ENCODE peak calls at places on chromosomes 12 and 14, in five cellular contexts. J is suprapubic skin, O is RWPE1, B is HFFc6, M is astrocyte of the cerebellum. P is an unnamed sample.

GRCh38 chr14:22388669-22389625 is 200.1 kb downstream of the DAD1 start:
- DNase-seq in M (peak), J (no peak), O (peak), B (peak), P (no peak)

GRCh38 chr12:53976172-53976822 is 1.5 kb upstream of the HOTAIR start:
- DNase-seq in O (no peak), B (no peak), M (no peak), J (no peak), P (no peak)

GRCh38 chr14:75751291-75751690 is 90.2 kb downstream of the TTLL5 start:
- DNase-seq in J (no peak), B (peak), O (no peak), M (no peak), P (no peak)

GRCh38 chr12:124847113-124847512 is 16.6 kb downstream of the SCARB1 start:
- DNase-seq in M (no peak), J (no peak), O (no peak), B (no peak), P (no peak)

GRCh38 chr14:92880851-92881250 is 42.1 kb upstream of the CHGA start:
- DNase-seq in J (no peak), M (no peak), B (peak), O (peak), P (no peak)

GRCh38 chr12:87266305-87266704 is 762.9 kb downstream of the C12orf50 start:
- DNase-seq in O (no peak), M (no peak), B (no peak), J (no peak), P (no peak)

GRCh38 chr12:57237653-57237951 is 8.1 kb downstream of the SHMT2 start:
- DNase-seq in O (no peak), B (no peak), J (no peak), M (no peak), P (no peak)

GRCh38 chr12:87809916-87810315 is 219.3 kb downstream of the C12orf50 start:
- DNase-seq in J (no peak), B (no peak), M (no peak), O (no peak), P (no peak)

GRCh38 chr14:35402323-35403084 is 2.0 kb downstream of the NFKBIA start:
- DNase-seq in M (no peak), O (no peak), J (no peak), B (no peak), P (no peak)

GRCh38 chr14:60095781-60096450 is 4.2 kb downstream of the PCNX4 start:
- DNase-seq in J (no peak), O (no peak), B (peak), M (no peak), P (no peak)

GRCh38 chr12:2970744-2971143 is 11.5 kb downstream of the TEAD4 start:
- DNase-seq in J (no peak), M (no peak), B (no peak), O (no peak), P (no peak)

GRCh38 chr14:33364536-33364935 is 425.9 kb downstream of the NPAS3 start:
- DNase-seq in B (no peak), O (no peak), J (no peak), M (no peak), P (no peak)
- TF ChIP-seq CTCF in B (no peak), O (no peak), J (no peak), M (no peak), P (no peak)

DNA sequence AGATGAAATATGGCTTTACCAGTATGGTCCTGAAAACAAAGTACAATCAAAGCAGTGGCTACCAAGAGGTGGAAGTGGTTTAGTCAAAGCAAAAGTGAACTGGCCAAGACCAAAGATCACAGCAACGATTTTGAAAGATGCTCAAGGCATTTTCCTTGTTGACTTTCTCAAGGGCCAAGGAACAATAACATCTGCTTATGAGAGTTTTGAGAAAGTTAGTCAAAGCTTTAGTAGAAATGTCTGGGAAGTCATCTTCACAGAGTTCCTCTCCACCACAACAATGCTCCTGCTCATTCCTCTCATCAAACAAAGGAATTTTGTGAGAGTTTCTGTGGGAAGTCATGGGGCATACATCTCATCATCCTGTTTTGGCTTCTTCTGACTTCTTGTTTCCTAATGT is 80.1 kb downstream of the PLEKHA5 start:
- DNase-seq in B (no peak), J (no peak), M (no peak), O (no peak), P (no peak)
- TF ChIP-seq CTCF in B (no peak), J (no peak), M (no peak), O (no peak), P (no peak)

DNA sequence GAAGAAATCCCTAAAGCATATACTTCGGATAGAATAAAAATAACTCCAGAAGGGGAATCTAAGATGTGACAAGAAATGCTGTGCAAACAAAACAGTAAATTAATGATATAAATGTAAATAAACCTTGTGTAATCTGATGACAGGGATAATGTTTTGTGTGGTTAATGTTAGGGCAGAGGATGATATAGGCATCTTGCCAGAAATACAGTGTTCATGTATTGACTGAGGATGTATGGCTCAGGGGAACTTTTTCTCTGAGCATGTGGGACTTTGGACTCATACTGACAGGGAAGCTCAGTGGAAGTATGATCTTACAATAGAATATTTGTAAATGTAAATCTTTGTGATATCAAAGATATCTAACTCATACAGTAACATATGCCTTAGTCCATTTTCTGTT is 420.2 kb downstream of the TMTC2 start:
- DNase-seq in J (no peak), B (no peak), M (no peak), O (no peak), P (no peak)
- TF ChIP-seq CTCF in J (no peak), B (no peak), M (no peak), O (no peak), P (no peak)

DNA sequence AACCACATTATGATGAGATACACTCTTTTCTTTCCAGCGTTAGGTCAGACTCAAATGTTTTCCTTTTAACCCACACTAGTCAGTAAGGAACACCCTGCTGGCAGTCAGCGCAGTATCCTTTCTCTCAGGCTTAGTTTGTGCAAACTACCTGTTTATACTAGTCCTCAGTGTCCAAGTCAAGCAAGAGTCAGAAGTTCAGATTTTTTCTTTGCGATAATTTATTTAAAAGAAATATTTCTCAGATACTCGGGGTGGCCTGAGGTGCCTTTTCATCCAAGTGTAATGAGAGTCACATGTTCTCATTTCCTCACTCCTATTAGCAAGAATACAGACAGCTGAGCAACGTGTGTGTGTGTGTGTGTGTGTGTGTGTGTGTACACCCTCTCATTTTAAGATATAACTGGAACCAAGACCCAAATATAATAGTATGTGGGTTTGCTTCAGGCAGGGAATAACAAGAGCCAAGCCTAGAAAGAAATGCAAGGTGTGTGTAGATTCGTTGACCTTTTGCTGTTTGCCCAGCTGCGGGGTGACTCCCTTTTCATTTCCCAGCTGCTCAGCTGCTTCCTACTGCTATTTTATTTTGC is 182.7 kb downstream of the KICS2 start:
- DNase-seq in O (no peak), B (peak), M (peak), J (no peak), P (no peak)
- TF ChIP-seq CTCF in O (no peak), B (no peak), M (no peak), J (no peak), P (no peak)

GRCh38 chr14:72879431-72879830 is 14.5 kb downstream of the DPF3 start:
- DNase-seq in J (no peak), B (no peak), O (no peak), M (no peak), P (no peak)

GRCh38 chr14:72880164-72880563 is 13.7 kb downstream of the DPF3 start:
- DNase-seq in M (no peak), J (no peak), B (no peak), O (no peak), P (no peak)

GRCh38 chr14:72878746-72879145 is 15.2 kb downstream of the DPF3 start:
- DNase-seq in M (no peak), O (no peak), B (no peak), J (no peak), P (no peak)

GRCh38 chr14:72876021-72876709 is 17.7 kb downstream of the DPF3 start:
- DNase-seq in B (no peak), M (no peak), O (no peak), J (no peak), P (no peak)

GRCh38 chr14:72876710-72877063 is 17.2 kb downstream of the DPF3 start:
- DNase-seq in B (no peak), J (no peak), M (no peak), O (no peak), P (no peak)
- TF ChIP-seq CTCF in B (no peak), J (no peak), M (no peak), O (no peak), P (no peak)

DNA sequence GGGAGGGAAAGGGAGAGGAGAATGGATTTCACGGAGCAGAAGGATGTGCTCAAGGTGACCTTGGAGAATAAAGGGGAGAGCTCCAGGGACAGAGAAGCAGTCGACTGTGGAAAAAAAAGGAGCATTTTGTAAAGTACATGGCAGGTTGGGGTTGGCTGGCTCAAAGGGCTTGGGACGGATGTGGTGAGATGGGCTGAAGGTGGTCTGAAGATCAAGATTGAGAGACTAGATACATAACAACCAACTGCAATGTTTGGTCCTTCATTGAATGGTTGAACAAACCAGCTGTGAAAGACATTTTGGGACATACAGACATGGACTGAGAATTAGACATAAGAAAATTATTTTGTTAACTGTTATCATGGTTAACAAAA is 1.6 kb upstream of the CD63 start:
- DNase-seq in M (no peak), B (no peak), J (no peak), O (no peak), P (no peak)
- TF ChIP-seq CTCF in M (no peak), B (no peak), J (no peak), O (no peak), P (no peak)

GRCh38 chr12:98227162-98227561 is 288.2 kb upstream of the TMPO start:
- DNase-seq in B (no peak), O (no peak), J (no peak), M (no peak), P (no peak)
- TF ChIP-seq CTCF in B (peak), O (no peak), J (no peak), M (peak), P (peak)

DNA sequence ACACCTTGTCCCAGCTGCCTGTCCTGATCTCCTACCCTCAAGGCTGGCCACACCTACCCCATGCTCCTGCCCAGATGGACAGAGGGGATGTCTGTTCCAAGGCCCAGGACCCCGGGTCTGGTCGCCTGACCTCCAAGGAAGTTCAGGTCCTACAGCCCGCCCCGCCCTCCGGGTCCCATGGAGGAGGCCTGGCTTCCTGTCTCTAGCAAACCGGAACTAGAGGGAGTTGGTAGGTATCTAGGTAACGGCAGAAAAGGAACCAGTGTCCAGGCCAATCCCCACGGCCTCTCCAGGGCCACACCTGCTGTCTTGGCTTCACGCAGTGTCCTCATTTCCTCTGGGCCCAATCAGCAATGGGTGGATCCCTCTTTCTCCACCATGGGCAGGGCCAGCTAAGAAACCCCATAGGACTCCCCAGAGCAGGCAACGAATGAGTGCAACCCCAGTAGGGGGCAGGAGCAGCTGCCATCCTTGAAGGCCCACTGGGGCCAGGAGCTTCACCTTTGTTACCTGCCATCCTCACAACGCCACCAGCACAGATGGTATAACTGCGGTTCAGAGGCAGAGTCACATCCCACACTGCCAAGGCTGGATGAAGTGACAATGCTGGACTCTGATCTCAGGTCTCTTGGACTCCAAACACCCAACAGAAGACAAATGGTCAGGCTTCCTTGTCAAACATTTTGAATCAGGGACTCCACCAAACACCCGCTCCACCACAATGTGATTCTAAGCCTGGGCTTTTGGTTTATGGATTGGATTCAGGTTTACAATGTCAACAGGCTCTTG is 25.1 kb upstream of the RPLP0 start:
- DNase-seq in B (no peak), M (no peak), J (no peak), O (no peak), P (no peak)
- TF ChIP-seq CTCF in B (peak), M (no peak), J (no peak), O (no peak), P (no peak)

GRCh38 chr14:39860837-39861236 is 428.6 kb upstream of the FBXO33 start:
- DNase-seq in M (no peak), O (no peak), B (no peak), J (no peak), P (no peak)
- TF ChIP-seq CTCF in M (no peak), O (no peak), B (no peak), J (no peak), P (no peak)

GRCh38 chr14:49896956-49897355 is 4.1 kb downstream of the ARF6 start:
- DNase-seq in O (no peak), B (no peak), J (no peak), M (no peak), P (no peak)
- TF ChIP-seq CTCF in O (no peak), B (peak), J (no peak), M (no peak), P (no peak)

P was measured in kidney epithelial cell.